ENCODE peak calls at places on chromosome 1, in seven cellular contexts. Y, E, H, M, V, Q and R are unnamed samples.

GRCh38 chr1:212451416-212452322 is 18.9 kb downstream of the NENF start:
- DNase-seq in Y (no peak), E (no peak), H (no peak), M (no peak), V (no peak), Q (no peak), R (no peak)

GRCh38 chr1:96236156-96236739 is 485.3 kb upstream of the PTBP2 start:
- DNase-seq in Y (peak), E (no peak), H (peak), M (peak), V (peak), Q (peak), R (peak)

GRCh38 chr1:173411835-173412742 is 65.0 kb upstream of the PRDX6 start:
- DNase-seq in Y (no peak), E (no peak), H (peak), M (peak), V (peak), Q (no peak), R (no peak)

GRCh38 chr1:67834246-67834877 is 1.1 kb upstream of the GNG12 start:
- DNase-seq in Y (no peak), E (no peak), H (peak), M (peak), V (no peak), Q (no peak), R (no peak)

GRCh38 chr1:192810253-192810880 is 1.5 kb downstream of the RGS2 start:
- DNase-seq in Y (peak), E (no peak), H (peak), M (peak), V (no peak), Q (no peak), R (no peak)

GRCh38 chr1:67618285-67619018 is 66.5 kb upstream of the GADD45A start:
- DNase-seq in Y (no peak), E (no peak), H (peak), M (no peak), V (peak), Q (no peak), R (no peak)

GRCh38 chr1:197915217-197915616 is 2.0 kb upstream of the LHX9 start:
- DNase-seq in Y (no peak), E (no peak), H (no peak), M (no peak), V (no peak), Q (no peak), R (no peak)

GRCh38 chr1:179923044-179923443 is 31.6 kb upstream of the CEP350 start:
- DNase-seq in Y (no peak), E (no peak), H (no peak), M (no peak), V (no peak), Q (no peak), R (no peak)

GRCh38 chr1:28668956-28669719 is 554 bp downstream of the GMEB1 start:
- DNase-seq in Y (peak), E (peak), H (peak), M (peak), V (no peak), Q (peak), R (peak)

GRCh38 chr1:145961109-145961424 is 3.2 kb upstream of the LIX1L start:
- DNase-seq in Y (peak), E (no peak), H (no peak), M (no peak), V (no peak), Q (no peak), R (no peak)

GRCh38 chr1:76933847-76934657 is 66.8 kb downstream of the ST6GALNAC5 start:
- DNase-seq in Y (no peak), E (no peak), H (no peak), M (no peak), V (no peak), Q (no peak), R (no peak)

GRCh38 chr1:218527737-218528136 is 182.6 kb downstream of the TGFB2 start:
- DNase-seq in Y (no peak), E (no peak), H (peak), M (no peak), V (no peak), Q (no peak), R (no peak)

GRCh38 chr1:235979716-235980338 is 85.1 kb downstream of the NID1 start:
- DNase-seq in Y (no peak), E (no peak), H (no peak), M (no peak), V (no peak), Q (no peak), R (no peak)

GRCh38 chr1:53594391-53595180 is 135.4 kb downstream of the DMRTB1 start:
- DNase-seq in Y (no peak), E (no peak), H (no peak), M (no peak), V (no peak), Q (no peak), R (no peak)

GRCh38 chr1:182600745-182601415 is 3.3 kb downstream of the RGS16 start:
- DNase-seq in Y (no peak), E (no peak), H (no peak), M (no peak), V (no peak), Q (no peak), R (no peak)

GRCh38 chr1:14140800-14141526 is 441.0 kb downstream of the PRDM2 start:
- DNase-seq in Y (no peak), E (peak), H (no peak), M (no peak), V (no peak), Q (no peak), R (no peak)

GRCh38 chr1:13628711-13629110 is 45.1 kb downstream of the PDPN start:
- DNase-seq in Y (no peak), E (no peak), H (peak), M (no peak), V (no peak), Q (no peak), R (no peak)

GRCh38 chr1:201149400-201149799 is 4.9 kb downstream of the TMEM9 start:
- DNase-seq in Y (no peak), E (no peak), H (peak), M (peak), V (no peak), Q (peak), R (no peak)

GRCh38 chr1:82227696-82228095 is 427.0 kb downstream of the ADGRL2 start:
- DNase-seq in Y (no peak), E (no peak), H (peak), M (no peak), V (no peak), Q (no peak), R (no peak)

GRCh38 chr1:33137800-33138199 is 44.0 kb downstream of the TRIM62 start:
- DNase-seq in Y (peak), E (peak), H (peak), M (peak), V (no peak), Q (no peak), R (peak)

GRCh38 chr1:25647863-25648262 is 31.3 kb downstream of the MAN1C1 start:
- DNase-seq in Y (no peak), E (no peak), H (no peak), M (no peak), V (no peak), Q (no peak), R (no peak)

GRCh38 chr1:223062177-223062576 is 80.9 kb downstream of the TLR5 start:
- DNase-seq in Y (no peak), E (no peak), H (peak), M (no peak), V (no peak), Q (no peak), R (no peak)

GRCh38 chr1:170568197-170568596 is 36.2 kb downstream of the GORAB start:
- DNase-seq in Y (no peak), E (no peak), H (no peak), M (no peak), V (no peak), Q (no peak), R (no peak)

DNA sequence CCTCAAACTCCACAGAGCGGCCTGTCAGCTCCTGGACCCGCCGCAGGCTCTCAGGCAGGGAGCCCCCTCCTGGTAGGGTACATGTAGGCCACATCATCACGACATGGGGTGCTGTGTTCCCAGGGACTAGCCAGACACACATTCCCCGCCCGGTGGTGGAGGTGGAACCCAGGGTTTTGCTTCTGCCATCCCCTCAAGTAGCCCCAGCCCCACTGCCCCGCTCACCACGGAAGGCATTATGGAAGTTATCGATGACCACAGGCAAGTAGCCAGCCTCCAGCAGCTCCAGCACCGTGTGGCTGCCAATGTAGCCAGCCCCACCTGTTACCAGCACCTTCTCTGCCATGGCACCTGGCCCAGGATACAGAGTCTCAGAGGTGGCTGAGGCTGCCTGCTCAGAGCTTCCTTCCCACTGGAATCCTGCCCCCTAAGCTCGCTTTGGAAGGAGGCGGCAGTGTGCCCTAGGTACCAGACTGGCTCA is 1.9 kb downstream of the GALE start:
- DNase-seq in Y (no peak), E (no peak), H (no peak), M (no peak), V (no peak), Q (no peak), R (peak)
- TF ChIP-seq CTCF in Y (no peak), E (no peak), H (no peak), M (peak), V (peak), Q (no peak), R (no peak)

DNA sequence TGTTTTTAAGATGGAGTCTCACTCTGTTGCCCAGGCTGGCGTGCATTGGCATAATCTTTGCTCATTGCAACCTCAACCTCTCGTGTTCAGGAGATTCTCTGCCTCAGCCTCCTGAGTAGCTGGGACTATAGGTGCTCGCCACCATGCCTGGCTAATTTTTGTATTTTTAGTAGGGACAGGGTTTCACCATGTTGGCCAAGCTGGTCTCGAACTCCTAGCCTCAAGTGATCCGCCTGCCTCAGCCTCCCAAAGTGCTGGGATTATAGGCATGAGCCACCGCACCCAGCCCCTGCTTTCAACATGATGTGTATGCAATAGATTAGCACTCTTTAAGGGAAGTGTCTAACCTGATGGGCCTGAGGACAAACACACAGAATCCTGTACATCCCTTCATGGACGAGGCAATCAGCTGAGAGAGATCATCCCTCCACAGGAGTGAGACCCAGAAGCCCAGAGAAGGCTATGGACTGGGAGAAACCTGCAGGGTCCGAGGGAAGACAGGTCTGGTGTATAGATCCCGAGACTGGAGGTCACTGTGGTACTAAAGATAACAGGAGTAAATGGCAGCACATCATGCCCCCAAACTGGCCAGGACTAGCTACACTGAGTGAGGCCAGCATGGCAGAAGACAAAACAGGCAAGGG is 5.6 kb upstream of the DEGS1 start:
- DNase-seq in Y (no peak), E (no peak), H (no peak), M (no peak), V (no peak), Q (no peak), R (no peak)
- TF ChIP-seq CTCF in Y (no peak), E (no peak), H (no peak), M (no peak), V (no peak), Q (no peak), R (no peak)

GRCh38 chr1:115069186-115069585 is 20.1 kb downstream of the TSPAN2 start:
- DNase-seq in Y (no peak), E (no peak), H (peak), M (no peak), V (no peak), Q (no peak), R (no peak)
- TF ChIP-seq CTCF in Y (no peak), E (no peak), H (no peak), M (no peak), V (no peak), Q (no peak), R (no peak)

GRCh38 chr1:245058882-245059281 is 95.9 kb upstream of the KIF26B start:
- DNase-seq in Y (no peak), E (no peak), H (no peak), M (no peak), V (no peak), Q (no peak), R (no peak)

GRCh38 chr1:245062906-245063305 is 91.9 kb upstream of the KIF26B start:
- DNase-seq in Y (no peak), E (no peak), H (no peak), M (no peak), V (no peak), Q (no peak), R (no peak)

GRCh38 chr1:245058436-245058835 is 96.3 kb upstream of the KIF26B start:
- DNase-seq in Y (no peak), E (no peak), H (no peak), M (no peak), V (no peak), Q (no peak), R (no peak)

GRCh38 chr1:245059806-245060424 is 94.9 kb upstream of the KIF26B start:
- DNase-seq in Y (no peak), E (no peak), H (no peak), M (no peak), V (no peak), Q (no peak), R (no peak)

GRCh38 chr1:245060684-245061374 is 94.0 kb upstream of the KIF26B start:
- DNase-seq in Y (no peak), E (no peak), H (no peak), M (no peak), V (no peak), Q (no peak), R (no peak)
- TF ChIP-seq CTCF in Y (no peak), E (no peak), H (no peak), M (no peak), V (no peak), Q (no peak), R (no peak)

DNA sequence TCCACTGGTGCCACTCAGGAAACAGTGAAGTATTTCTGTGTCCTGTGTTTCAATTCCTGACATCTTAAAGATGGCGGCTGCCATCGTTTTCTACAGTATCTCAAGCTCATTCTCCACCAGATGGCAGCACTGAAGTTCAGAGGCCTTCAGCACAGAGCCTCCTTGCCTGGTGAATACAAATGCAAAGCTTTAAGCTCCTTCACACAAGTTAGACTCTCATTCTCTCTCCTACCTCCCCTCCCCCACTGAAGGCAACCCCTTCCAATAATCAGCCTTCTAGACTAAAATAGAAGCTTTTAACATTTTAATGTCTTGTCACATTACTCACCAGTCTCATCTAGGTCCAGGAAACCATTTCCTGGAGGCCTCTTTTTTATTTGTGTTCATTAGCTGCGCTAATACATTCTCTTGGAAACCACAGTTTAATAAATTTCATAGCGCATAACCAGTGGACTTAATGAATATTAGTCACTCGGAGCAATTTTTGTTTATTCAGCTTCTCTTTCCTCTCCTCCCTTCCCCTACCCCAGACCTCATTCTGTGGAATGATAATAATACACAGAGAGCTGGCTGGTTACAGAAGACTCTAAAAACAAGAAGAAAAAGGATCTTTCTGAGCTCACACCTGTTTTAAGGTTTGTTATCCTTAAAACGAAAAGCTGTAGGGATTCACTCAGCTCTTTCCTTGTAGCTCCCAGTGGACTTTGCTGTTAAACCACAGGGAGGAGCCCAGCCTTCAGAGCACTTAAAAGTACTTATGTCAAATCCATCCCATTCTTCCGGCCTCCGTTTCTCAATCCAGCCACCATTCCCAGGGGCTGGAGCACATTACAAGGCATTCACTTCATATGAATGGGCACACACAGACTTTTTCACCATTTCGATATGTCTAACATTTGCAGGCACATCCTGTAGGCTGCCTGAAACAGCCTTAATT is 384.9 kb downstream of the HLX start:
- DNase-seq in Y (peak), E (peak), H (peak), M (peak), V (peak), Q (peak), R (peak)
- TF ChIP-seq CTCF in Y (peak), E (peak), H (peak), M (peak), V (peak), Q (peak), R (peak)

DNA sequence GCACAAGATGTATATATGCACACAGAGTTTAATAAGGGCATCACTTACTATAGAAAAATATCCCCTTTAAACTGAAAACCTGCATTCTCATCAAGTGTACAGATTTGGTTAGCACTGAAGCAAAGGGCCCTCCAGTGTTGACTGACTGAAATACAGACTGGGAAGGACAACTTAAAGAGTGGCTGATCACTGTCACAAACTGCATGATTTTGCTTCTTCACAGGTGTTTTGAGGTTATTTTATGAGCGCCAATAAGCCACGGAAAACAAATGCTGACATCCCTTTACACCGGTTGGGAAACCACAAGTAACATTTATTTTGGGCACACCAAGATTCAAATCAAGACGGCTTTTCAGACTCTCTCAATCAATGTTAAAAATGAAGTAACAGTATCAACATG is 30.9 kb upstream of the RAP1GAP start:
- DNase-seq in Y (no peak), E (no peak), H (no peak), M (peak), V (no peak), Q (no peak), R (no peak)
- TF ChIP-seq CTCF in Y (no peak), E (no peak), H (no peak), M (no peak), V (no peak), Q (no peak), R (no peak)

GRCh38 chr1:244833734-244834595 is 1.5 kb upstream of the COX20 start:
- DNase-seq in Y (peak), E (peak), H (peak), M (peak), V (peak), Q (no peak), R (peak)
- TF ChIP-seq CTCF in Y (peak), E (no peak), H (no peak), M (no peak), V (peak), Q (no peak), R (peak)

GRCh38 chr1:59290173-59290954 is 6.5 kb upstream of the FGGY start:
- DNase-seq in Y (no peak), E (no peak), H (peak), M (peak), V (no peak), Q (peak), R (peak)
- TF ChIP-seq CTCF in Y (peak), E (no peak), H (peak), M (peak), V (peak), Q (peak), R (no peak)